ENCODE peak calls at places on chromosomes 4 and X, in four cellular contexts. E, K, S and J are unnamed samples.

GRCh38 chr4:37795796-37796195 is 30.7 kb upstream of the PGM2 start:
- DNase-seq in E (no peak), K (no peak), S (no peak), J (no peak)

GRCh38 chrX:46722742-46723568 is 36.0 kb downstream of the SLC9A7 start:
- DNase-seq in E (no peak), K (no peak), S (no peak), J (no peak)

GRCh38 chr4:90842960-90843359 is 715.8 kb downstream of the CCSER1 start:
- DNase-seq in E (peak), K (peak), S (no peak), J (no peak)

GRCh38 chr4:102036016-102036415 is 245.5 kb downstream of the BANK1 start:
- DNase-seq in E (no peak), K (no peak), S (no peak), J (no peak)

GRCh38 chr4:16197842-16198241 is 28.4 kb downstream of the TAPT1 start:
- DNase-seq in E (no peak), K (no peak), S (no peak), J (no peak)

GRCh38 chrX:39773923-39774803 is 323.6 kb downstream of the BCOR start:
- DNase-seq in E (no peak), K (no peak), S (peak), J (no peak)

GRCh38 chrX:19334945-19335626 is 8.6 kb upstream of the PDHA1 start:
- DNase-seq in E (peak), K (peak), S (peak), J (peak)

GRCh38 chr4:145937021-145937861 is 1.4 kb downstream of the ZNF827 start:
- DNase-seq in E (peak), K (no peak), S (no peak), J (peak)

GRCh38 chrX:17654116-17654515 is 83.2 kb upstream of the SCML1 start:
- DNase-seq in E (no peak), K (no peak), S (no peak), J (no peak)

GRCh38 chrX:107787827-107788226 is 10.3 kb downstream of the NCBP2L start:
- DNase-seq in E (no peak), K (no peak), S (no peak), J (no peak)

GRCh38 chr4:112361181-112361791 is 64.1 kb downstream of the ALPK1 start:
- DNase-seq in E (peak), K (peak), S (peak), J (peak)

GRCh38 chr4:77433102-77433733 is 172.4 kb upstream of the CXCL13 start:
- DNase-seq in E (peak), K (peak), S (peak), J (no peak)

GRCh38 chrX:16725067-16725466 is 5.7 kb downstream of the SYAP1 start:
- DNase-seq in E (no peak), K (no peak), S (no peak), J (no peak)

GRCh38 chrX:30906726-30907125 is 17.7 kb upstream of the TAB3 start:
- DNase-seq in E (no peak), K (no peak), S (peak), J (no peak)

GRCh38 chrX:155235891-155236290 is 19.6 kb downstream of the VBP1 start:
- DNase-seq in E (no peak), K (peak), S (no peak), J (no peak)

GRCh38 chr4:127965803-127966175 is 583 bp downstream of the ABHD18 start:
- DNase-seq in E (peak), K (peak), S (peak), J (peak)
- TF ChIP-seq NR3C1 in E (no peak), K (no peak), S (no peak), J (no peak)

GRCh38 chr4:148951346-148951745 is 509.1 kb upstream of the NR3C2 start:
- DNase-seq in E (no peak), K (no peak), S (no peak), J (no peak)
- TF ChIP-seq NR3C1 in E (no peak), K (no peak), S (no peak), J (no peak)

GRCh38 chrX:123625952-123626351 is 106.9 kb downstream of the THOC2 start:
- DNase-seq in E (no peak), K (no peak), S (no peak), J (no peak)

GRCh38 chrX:123629502-123629901 is 103.3 kb downstream of the THOC2 start:
- DNase-seq in E (no peak), K (no peak), S (no peak), J (no peak)

GRCh38 chrX:123626962-123627361 is 105.9 kb downstream of the THOC2 start:
- DNase-seq in E (no peak), K (no peak), S (no peak), J (no peak)

GRCh38 chrX:123625477-123625876 is 107.4 kb downstream of the THOC2 start:
- DNase-seq in E (no peak), K (no peak), S (no peak), J (no peak)
- TF ChIP-seq NR3C1 in E (no peak), K (no peak), S (no peak), J (no peak)

GRCh38 chrX:104347860-104348259 is 93.1 kb upstream of the ESX1 start:
- DNase-seq in E (no peak), K (no peak), S (no peak), J (no peak)

GRCh38 chrX:104351173-104351769 is 96.5 kb upstream of the ESX1 start:
- DNase-seq in E (peak), K (no peak), S (no peak), J (no peak)
- TF ChIP-seq NR3C1 in E (no peak), K (no peak), S (no peak), J (no peak)

GRCh38 chrX:2712428-2712827 is 21.3 kb downstream of the CD99 start:
- DNase-seq in E (no peak), K (no peak), S (no peak), J (no peak)

GRCh38 chrX:2715066-2715600 is 24.0 kb downstream of the CD99 start:
- DNase-seq in E (no peak), K (no peak), S (no peak), J (no peak)

GRCh38 chrX:2714551-2714950 is 23.5 kb downstream of the CD99 start:
- DNase-seq in E (no peak), K (no peak), S (no peak), J (no peak)

GRCh38 chrX:2711441-2711840 is 20.3 kb downstream of the CD99 start:
- DNase-seq in E (no peak), K (no peak), S (no peak), J (no peak)

GRCh38 chrX:2712890-2713860 is 22.1 kb downstream of the CD99 start:
- DNase-seq in E (no peak), K (no peak), S (no peak), J (no peak)
- TF ChIP-seq NR3C1 in E (no peak), K (no peak), S (no peak), J (no peak)

GRCh38 chr4:161931089-161931488 is 232.7 kb downstream of the FSTL5 start:
- DNase-seq in E (no peak), K (no peak), S (no peak), J (no peak)

GRCh38 chr4:161926033-161926828 is 237.6 kb downstream of the FSTL5 start:
- DNase-seq in E (no peak), K (no peak), S (no peak), J (no peak)

GRCh38 chr4:161929966-161930365 is 233.8 kb downstream of the FSTL5 start:
- DNase-seq in E (no peak), K (no peak), S (no peak), J (no peak)
- TF ChIP-seq NR3C1 in E (no peak), K (no peak), S (no peak), J (no peak)

GRCh38 chr4:154416183-154416543 is 75.4 kb downstream of the DCHS2 start:
- DNase-seq in E (peak), K (peak), S (peak), J (peak)
- TF ChIP-seq NR3C1 in E (no peak), K (no peak), S (no peak), J (no peak)